ENCODE peak calls at places on chromosome 22, in five cellular contexts. H, Z, M, L and C are unnamed samples.

GRCh38 chr22:17366830-17367229 is 2.4 kb upstream of the CECR2 start:
- DNase-seq in H (no peak), M (no peak), Z (peak; percentile 62), L (peak; percentile 78), C (no peak)

GRCh38 chr22:41488596-41489385 is 19.9 kb downstream of the ACO2 start:
- DNase-seq in H (no peak), M (no peak), Z (no peak), L (no peak), C (no peak)

GRCh38 chr22:39920134-39920743 is 19.4 kb downstream of the GRAP2 start:
- DNase-seq in Z (no peak), L (no peak), H (no peak), M (no peak), C (no peak)

GRCh38 chr22:26462971-26463661 is 20.5 kb downstream of the HPS4 start:
- DNase-seq in H (no peak), M (no peak), L (no peak), Z (no peak), C (no peak)

GRCh38 chr22:43826142-43827093 is 14.3 kb upstream of the EFCAB6 start:
- DNase-seq in L (peak; percentile 85), Z (peak; percentile 26), H (peak; percentile 56), M (peak; percentile 18), C (peak; percentile 63)

GRCh38 chr22:49934891-49935557 is 16.6 kb downstream of the CRELD2 start:
- DNase-seq in H (no peak), L (peak; percentile 62), M (peak; percentile 68), Z (peak; percentile 66), C (peak; percentile 41)

GRCh38 chr22:17637490-17638181 is 921 bp upstream of the BCL2L13 start:
- DNase-seq in M (no peak), H (no peak), Z (no peak), L (no peak), C (no peak)

GRCh38 chr22:42925598-42925997 is 68.5 kb upstream of the ARFGAP3 start:
- DNase-seq in M (no peak), H (no peak), Z (peak; percentile 85), L (no peak), C (no peak)

GRCh38 chr22:39935116-39935515 is 25.1 kb upstream of the TMA7B start:
- DNase-seq in H (no peak), L (no peak), M (no peak), Z (no peak), C (no peak)

GRCh38 chr22:36762687-36763260 is 13.1 kb downstream of the IFT27 start:
- DNase-seq in H (no peak), M (peak; percentile 54), Z (no peak), L (no peak), C (no peak)

GRCh38 chr22:38108561-38109319 is 1.7 kb downstream of the BAIAP2L2 start:
- DNase-seq in M (no peak), Z (no peak), L (no peak), H (no peak), C (no peak)

GRCh38 chr22:22207845-22208564 is 36.6 kb upstream of the VPREB1 start:
- DNase-seq in Z (peak; percentile 81), M (peak; percentile 81), H (peak; percentile 52), L (peak; percentile 77), C (peak; percentile 47)

GRCh38 chr22:29879738-29880137 is 3.2 kb upstream of the MTMR3 start:
- DNase-seq in L (peak; percentile 13), M (no peak), H (peak; percentile 19), Z (peak; percentile 21), C (peak; percentile 5)

GRCh38 chr22:32862936-32863661 is 61.6 kb downstream of the TIMP3 start:
- DNase-seq in L (no peak), H (no peak), M (no peak), Z (no peak), C (no peak)

GRCh38 chr22:45420539-45420938 is 7.0 kb downstream of the RIBC2 start:
- DNase-seq in Z (no peak), L (no peak), M (no peak), H (no peak), C (no peak)

GRCh38 chr22:38017272-38017920 is 33.0 kb upstream of the SOX10 start:
- DNase-seq in H (peak; percentile 56), L (peak; percentile 58), M (peak; percentile 66), Z (peak; percentile 40), C (no peak)

GRCh38 chr22:40605676-40606250 is 30.8 kb downstream of the MRTFA start:
- DNase-seq in L (no peak), Z (no peak), H (peak; percentile 10), M (no peak), C (no peak)

GRCh38 chr22:33542722-33543121 is 377.6 kb downstream of the LARGE1 start:
- DNase-seq in L (no peak), H (no peak), M (no peak), Z (peak; percentile 7), C (no peak)

GRCh38 chr22:49977578-49977977 is 17.0 kb downstream of the PIM3 start:
- DNase-seq in L (no peak), H (no peak), M (no peak), Z (peak; percentile 1), C (no peak)

GRCh38 chr22:24446291-24446611 is 18.9 kb downstream of the ADORA2A start:
- DNase-seq in L (no peak), H (no peak), M (no peak), Z (no peak), C (no peak)

GRCh38 chr22:16989915-16990314 is 18.1 kb downstream of the GAB4 start:
- DNase-seq in M (no peak), H (peak; percentile 4), L (no peak), Z (no peak), C (no peak)

GRCh38 chr22:46547179-46547882 is 9.9 kb upstream of the CELSR1 start:
- DNase-seq in Z (no peak), M (peak; percentile 56), L (peak; percentile 81), H (peak; percentile 74), C (peak; percentile 77)